ENCODE peak calls at places on chromosomes 13 and 19, in six cellular contexts. S is lower lobe of right lung, A is uterus, F is thyroid gland, H is astrocyte, U is suprapubic skin. E is an unnamed sample.

GRCh38 chr13:23654111-23655110 is 84.2 kb downstream of the TNFRSF19 start:
- DNase-seq in S (no peak), A (no peak), F (no peak), H (peak; percentile 78), U (no peak), E (no peak)

GRCh38 chr13:113967206-113967720 is 6.6 kb downstream of the C13orf46 start:
- DNase-seq in S (peak; percentile 14), A (no peak), F (no peak), H (no peak), U (peak; percentile 50), E (no peak)

GRCh38 chr13:53012707-53013106 is 15.9 kb upstream of the OLFM4 start:
- DNase-seq in S (no peak), A (no peak), F (no peak), H (no peak), U (no peak), E (no peak)

GRCh38 chr19:8391274-8392016 is 1.3 kb downstream of the RAB11B start:
- DNase-seq in S (peak; percentile 53), A (no peak), F (no peak), H (no peak), U (peak; percentile 70), E (peak; percentile 79)

GRCh38 chr19:5828661-5829566 is 10.6 kb downstream of the FUT6 start:
- DNase-seq in S (no peak), A (no peak), F (peak; percentile 24), H (no peak), U (no peak), E (peak; percentile 71)

GRCh38 chr13:97327071-97327470 is 104.9 kb downstream of the MBNL2 start:
- DNase-seq in S (no peak), A (no peak), F (no peak), H (no peak), U (no peak), E (no peak)

GRCh38 chr19:18594096-18594823 is 5.7 kb downstream of the REX1BD start:
- DNase-seq in S (peak; percentile 76), A (peak; percentile 87), F (peak; percentile 77), H (peak; percentile 59), U (no peak), E (no peak)

GRCh38 chr19:40688987-40689338 is 1.5 kb downstream of the NUMBL start:
- DNase-seq in S (no peak), A (no peak), F (no peak), H (no peak), U (no peak), E (no peak)

GRCh38 chr13:99648266-99648665 is 147.0 kb downstream of the TM9SF2 start:
- DNase-seq in S (no peak), A (no peak), F (no peak), H (no peak), U (no peak), E (no peak)

GRCh38 chr19:45498411-45499195 is at the start of gene PPM1N:
- DNase-seq in S (no peak), A (no peak), F (no peak), H (no peak), U (no peak), E (no peak)
- H3K27ac ChIP-seq in S (no peak within 1 kb of the TSS), A (no peak within 1 kb of the TSS), F (no peak within 1 kb of the TSS), H (no peak within 1 kb of the TSS), U (no peak within 1 kb of the TSS), E (no peak within 1 kb of the TSS)

DNA sequence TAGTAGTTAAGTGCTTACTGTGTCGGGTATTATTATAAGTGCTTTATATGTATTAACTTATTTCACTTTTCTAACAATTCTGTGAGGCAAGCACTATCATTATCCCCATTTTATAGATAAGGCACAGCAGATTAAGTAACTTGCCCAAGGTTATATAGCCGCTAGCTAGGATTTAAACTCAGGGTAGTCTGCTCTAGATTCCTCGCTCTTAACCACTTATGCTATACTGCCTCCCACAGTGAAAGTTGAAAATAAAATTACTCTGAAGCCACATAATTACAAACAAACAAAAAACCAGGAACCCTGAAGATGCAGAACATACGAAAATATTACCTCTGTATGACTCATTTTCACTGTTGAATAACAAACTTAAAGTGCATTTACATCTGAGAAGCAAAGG is 3.9 kb downstream of the TEX30 start:
- DNase-seq in S (no peak), A (no peak), F (no peak), H (no peak), U (no peak), E (no peak)
- TF ChIP-seq CTCF in S (no peak), A (peak; percentile 6), F (no peak), H (no peak), U (no peak), E (no peak)

GRCh38 chr19:10828981-10829821 is 6.8 kb downstream of the TMED1 start:
- DNase-seq in S (peak; percentile 38), A (no peak), F (no peak), H (no peak), U (no peak), E (no peak)
- H3K27ac ChIP-seq in S (no peak overlapping the region), A (no peak overlapping the region), F (no peak overlapping the region), H (no peak overlapping the region), U (no peak overlapping the region), E (no peak overlapping the region)

GRCh38 chr13:110000534-110001345 is 214.4 kb upstream of the IRS2 start:
- DNase-seq in S (no peak), A (no peak), F (no peak), H (no peak), U (no peak), E (no peak)

GRCh38 chr13:109996404-109996960 is 210.1 kb upstream of the IRS2 start:
- DNase-seq in S (no peak), A (no peak), F (no peak), H (no peak), U (no peak), E (no peak)

GRCh38 chr13:109998030-109998429 is 211.6 kb upstream of the IRS2 start:
- DNase-seq in S (no peak), A (no peak), F (no peak), H (no peak), U (no peak), E (no peak)

GRCh38 chr13:109999659-110000533 is 213.5 kb upstream of the IRS2 start:
- DNase-seq in S (no peak), A (no peak), F (no peak), H (no peak), U (no peak), E (no peak)

DNA sequence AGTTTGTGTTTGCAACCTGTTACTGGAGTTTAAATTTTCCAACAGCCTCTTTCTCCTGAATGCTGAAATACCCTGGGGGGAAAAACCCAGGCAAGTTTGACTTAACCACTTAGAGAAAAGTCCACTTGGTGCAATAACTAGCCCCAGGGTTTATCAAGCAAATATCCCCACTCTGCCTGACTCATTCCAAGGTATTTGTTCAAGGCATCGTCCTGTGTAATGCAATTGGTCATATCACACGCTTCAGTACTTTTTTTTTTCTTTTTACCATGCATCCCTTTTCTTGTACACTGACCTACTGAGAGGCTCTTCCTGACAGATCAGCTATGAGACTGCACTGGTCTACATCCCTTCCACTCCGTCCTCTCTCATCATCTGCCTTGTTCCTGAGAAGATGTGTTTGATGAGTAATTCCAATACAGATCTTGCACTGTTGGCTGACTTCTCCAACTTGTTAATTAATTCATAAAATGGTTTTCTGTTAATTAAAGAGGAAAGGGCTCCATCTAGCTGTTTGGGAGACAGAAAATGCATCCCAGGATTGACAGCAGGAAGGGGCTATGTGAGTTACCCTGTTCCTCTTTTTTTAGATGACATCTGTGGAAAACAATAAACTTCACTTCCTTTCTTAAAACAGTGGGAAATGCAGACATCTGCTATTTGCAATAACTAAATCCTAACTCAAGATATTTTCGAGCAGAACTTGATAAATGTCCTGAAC is 212.6 kb upstream of the IRS2 start:
- DNase-seq in S (no peak), A (no peak), F (no peak), H (peak; percentile 87), U (no peak), E (no peak)
- TF ChIP-seq CTCF in S (no peak), A (no peak), F (no peak), H (no peak), U (no peak), E (no peak)